ENCODE peak calls at places on chromosomes 12 and 14, in seven cellular contexts. P, E, D, G, U, W and R are unnamed samples.

GRCh38 chr12:66678640-66679268 is at the start of gene GRIP1:
- DNase-seq in P (no peak), E (no peak), D (no peak), G (no peak), U (no peak), W (no peak), R (no peak)

GRCh38 chr12:67355428-67356385 is 86.5 kb downstream of the CAND1 start:
- DNase-seq in P (no peak), E (no peak), D (no peak), G (no peak), U (no peak), W (no peak), R (peak)

GRCh38 chr12:89710873-89711179 is 2.2 kb upstream of the ATP2B1 start:
- DNase-seq in P (no peak), E (no peak), D (no peak), G (no peak), U (no peak), W (no peak), R (no peak)

GRCh38 chr14:100408350-100409015 is 85.3 kb downstream of the SLC25A47 start:
- DNase-seq in P (no peak), E (no peak), D (no peak), G (peak), U (no peak), W (peak), R (peak)

GRCh38 chr12:72264548-72265175 is 7.5 kb upstream of the TRHDE start:
- DNase-seq in P (no peak), E (no peak), D (no peak), G (no peak), U (no peak), W (no peak), R (no peak)

GRCh38 chr12:15966426-15966825 is 55.3 kb downstream of the DERA start:
- DNase-seq in P (no peak), E (no peak), D (no peak), G (no peak), U (no peak), W (no peak), R (no peak)

GRCh38 chr12:16165506-16165905 is 112.0 kb downstream of the SLC15A5 start:
- DNase-seq in P (peak), E (no peak), D (peak), G (peak), U (peak), W (peak), R (no peak)

GRCh38 chr12:23803547-23803946 is 145.9 kb downstream of the SOX5 start:
- DNase-seq in P (no peak), E (no peak), D (no peak), G (no peak), U (no peak), W (no peak), R (no peak)

GRCh38 chr12:27331299-27331926 is 1.2 kb upstream of the BMAL2 start:
- DNase-seq in P (no peak), E (peak), D (no peak), G (no peak), U (no peak), W (peak), R (peak)

GRCh38 chr14:89252887-89253532 is 164.0 kb downstream of the FOXN3 start:
- DNase-seq in P (peak), E (no peak), D (no peak), G (no peak), U (no peak), W (no peak), R (no peak)

GRCh38 chr12:97275261-97276197 is 187.1 kb upstream of the RMST start:
- DNase-seq in P (no peak), E (no peak), D (peak), G (no peak), U (no peak), W (no peak), R (no peak)

GRCh38 chr12:103128862-103129501 is 171.5 kb downstream of the ASCL1 start:
- DNase-seq in P (no peak), E (no peak), D (no peak), G (no peak), U (no peak), W (no peak), R (no peak)

DNA sequence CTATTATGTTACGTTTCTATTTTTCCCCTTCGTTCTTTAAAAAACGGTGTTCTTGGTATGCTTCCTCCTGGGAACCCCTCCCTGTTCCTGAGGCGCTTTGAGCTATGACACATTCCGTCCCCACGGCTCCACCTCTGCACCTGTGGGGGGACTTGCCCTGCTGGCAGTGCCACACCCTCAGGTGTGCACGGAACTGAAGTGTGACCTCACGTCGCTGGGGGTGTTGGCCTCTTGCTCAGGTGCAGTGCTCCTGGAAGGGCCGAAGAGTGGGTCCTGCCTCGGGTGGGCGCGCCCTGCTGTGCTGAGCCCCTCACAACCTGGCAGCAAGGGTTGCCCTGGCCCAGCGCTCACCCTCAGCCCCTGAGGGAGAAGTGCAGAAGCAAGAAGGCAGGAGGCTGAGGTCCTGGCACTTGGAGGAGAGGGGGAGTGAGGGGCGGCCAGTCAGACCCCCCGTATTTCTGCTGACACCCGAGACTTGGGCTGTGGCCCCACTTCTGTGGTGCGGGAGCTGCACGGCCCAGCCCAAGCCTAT is 4.9 kb downstream of the AMN start:
- DNase-seq in P (no peak), E (no peak), D (no peak), G (peak), U (peak), W (no peak), R (no peak)
- TF ChIP-seq POLR2A in P (no peak), E (no peak), D (no peak), G (peak), U (no peak), W (no peak), R (no peak)

DNA sequence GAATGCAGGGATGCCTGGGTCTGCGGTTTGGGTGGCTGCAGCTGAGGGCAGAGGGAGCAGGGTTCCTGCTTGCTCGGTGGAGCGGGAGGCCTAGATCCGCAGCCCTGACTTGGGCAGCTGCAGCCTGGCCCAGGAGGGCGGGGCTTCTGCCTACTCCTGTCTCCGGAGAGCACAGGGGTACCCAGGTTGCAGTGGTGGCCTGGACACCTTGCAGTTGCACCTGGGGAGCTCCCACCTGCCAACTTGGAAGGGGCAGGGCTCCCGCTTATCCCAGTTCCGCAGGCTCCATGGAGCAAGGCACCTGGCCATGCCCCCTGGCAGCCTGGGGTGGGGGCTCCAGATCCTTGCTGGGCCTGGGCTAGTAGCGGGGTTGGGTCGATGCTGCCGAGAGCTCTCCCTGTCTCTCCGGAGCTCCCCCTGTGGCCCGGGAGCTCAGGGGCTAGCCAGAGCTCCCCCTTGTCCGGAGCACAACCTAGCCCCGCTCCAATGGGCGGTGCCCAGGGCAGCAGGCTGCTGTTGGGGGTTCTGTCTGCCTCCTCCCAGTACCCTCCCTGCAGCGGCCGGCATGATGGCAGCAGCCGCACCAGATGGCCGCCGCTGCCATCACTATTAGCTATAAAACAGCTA is 136.4 kb downstream of the PTPRR start:
- DNase-seq in P (no peak), E (no peak), D (no peak), G (no peak), U (no peak), W (no peak), R (no peak)
- TF ChIP-seq POLR2A in P (no peak), E (no peak), D (no peak), G (no peak), U (no peak), W (no peak), R (no peak)

GRCh38 chr12:57766464-57767311 is at the start of gene CYP27B1:
- DNase-seq in P (no peak), E (no peak), D (no peak), G (peak), U (no peak), W (no peak), R (no peak)
- TF ChIP-seq POLR2A in P (no peak), E (no peak), D (no peak), G (no peak), U (no peak), W (no peak), R (no peak)

GRCh38 chr12:128823916-128824839 is at the start of gene SLC15A4:
- DNase-seq in P (peak), E (peak), D (peak), G (peak), U (peak), W (peak), R (peak)
- TF ChIP-seq POLR2A in P (peak), E (peak), D (peak), G (peak), U (no peak), W (peak), R (peak)

DNA sequence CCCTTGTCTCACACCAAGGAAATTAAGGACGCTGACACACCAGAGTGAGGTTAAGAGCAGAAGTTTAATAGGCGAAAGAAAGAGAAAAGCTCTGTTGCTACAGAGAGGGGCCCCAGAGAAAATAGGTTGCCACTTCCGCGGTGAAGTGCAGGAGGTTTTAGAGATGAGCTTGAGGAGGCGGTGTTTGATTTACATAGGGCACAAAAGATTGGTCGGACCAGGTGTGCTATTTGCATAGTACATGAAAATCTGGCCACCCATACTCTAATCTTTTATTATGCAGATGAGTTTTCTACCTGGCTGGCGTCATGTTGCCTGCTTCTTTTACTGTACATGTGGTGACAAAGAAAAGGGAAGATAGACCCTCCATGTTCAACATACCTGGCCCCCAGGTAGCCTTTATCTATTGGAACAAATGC is 23.3 kb upstream of the MYF6 start:
- DNase-seq in P (no peak), E (no peak), D (no peak), G (no peak), U (no peak), W (no peak), R (no peak)
- TF ChIP-seq POLR2A in P (no peak), E (no peak), D (no peak), G (no peak), U (no peak), W (no peak), R (no peak)

GRCh38 chr12:109455706-109456105 is 21.4 kb downstream of the KCTD10 start:
- DNase-seq in P (no peak), E (no peak), D (no peak), G (no peak), U (no peak), W (no peak), R (no peak)
- TF ChIP-seq POLR2A in P (no peak), E (no peak), D (no peak), G (no peak), U (no peak), W (no peak), R (no peak)

DNA sequence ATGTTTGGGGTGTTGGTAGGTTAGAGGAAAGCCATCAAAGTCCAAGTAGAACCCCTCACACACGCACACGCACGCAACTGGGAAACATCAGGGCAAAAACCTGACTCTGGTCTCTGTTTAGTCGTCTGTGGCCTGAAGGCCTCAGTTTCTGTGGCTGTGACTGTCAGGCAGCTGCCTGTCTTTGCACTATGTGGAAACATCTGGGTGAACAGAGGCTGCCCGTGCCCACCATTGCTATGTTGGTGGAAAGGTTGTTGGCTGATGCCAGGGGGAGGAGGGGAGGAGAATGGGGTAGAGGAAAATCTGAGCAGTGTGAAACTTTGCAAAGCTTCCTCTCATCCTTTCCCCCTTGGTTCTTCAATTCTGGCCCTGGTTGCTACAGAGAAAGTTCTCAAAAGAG is 7.4 kb downstream of the HOXC10 start:
- DNase-seq in P (no peak), E (no peak), D (no peak), G (no peak), U (no peak), W (no peak), R (no peak)
- TF ChIP-seq POLR2A in P (no peak), E (no peak), D (no peak), G (no peak), U (no peak), W (no peak), R (no peak)

GRCh38 chr12:56450241-56450640 is 1.0 kb upstream of the TIMELESS start:
- DNase-seq in P (no peak), E (no peak), D (no peak), G (no peak), U (no peak), W (no peak), R (no peak)

GRCh38 chr12:56449622-56449984 is 377 bp upstream of the TIMELESS start:
- DNase-seq in P (no peak), E (no peak), D (no peak), G (no peak), U (no peak), W (peak), R (no peak)

GRCh38 chr12:56454557-56454956 is at the start of gene MIP:
- DNase-seq in P (no peak), E (no peak), D (no peak), G (no peak), U (no peak), W (no peak), R (no peak)

GRCh38 chr12:56451147-56451546 is 1.9 kb upstream of the TIMELESS start:
- DNase-seq in P (no peak), E (no peak), D (no peak), G (no peak), U (no peak), W (no peak), R (no peak)

DNA sequence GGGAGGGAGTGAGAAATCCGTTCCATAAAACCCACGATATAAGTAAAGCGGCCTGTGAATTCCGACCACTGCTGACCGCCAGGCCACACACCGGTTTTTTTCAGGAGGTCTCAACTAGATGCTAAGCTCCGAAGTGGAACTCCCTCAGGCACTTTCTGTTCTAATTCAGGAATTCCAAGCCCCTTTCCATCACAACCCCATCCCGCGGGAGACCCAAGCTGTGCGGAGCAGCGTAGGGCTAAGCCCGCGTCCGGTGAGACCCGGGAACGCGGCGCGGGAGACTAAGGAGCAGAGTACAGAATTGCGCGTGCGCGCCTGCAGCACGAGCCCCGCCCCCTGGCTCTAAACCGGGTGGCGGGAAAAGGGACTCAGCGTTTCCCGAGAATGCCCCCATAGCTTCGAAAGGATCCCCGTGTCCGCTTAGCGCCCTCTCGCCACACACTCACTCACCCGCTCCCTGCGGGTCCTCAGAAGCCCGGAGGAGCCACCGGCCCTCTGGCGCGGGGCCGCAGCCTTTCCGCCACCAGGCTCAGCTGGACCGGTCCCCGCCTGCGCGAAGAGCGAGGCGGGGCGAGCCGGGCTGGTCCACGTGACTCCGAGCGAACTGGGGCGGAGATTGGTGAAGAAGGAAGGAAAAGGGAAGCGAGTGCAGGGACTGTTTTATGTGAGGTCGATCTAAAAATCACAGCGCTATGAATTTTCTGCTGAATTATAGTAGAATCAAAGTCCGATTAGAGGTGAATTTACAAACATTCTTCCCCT is at the start of gene TIMELESS:
- DNase-seq in P (peak), E (peak), D (peak), G (peak), U (peak), W (peak), R (peak)
- TF ChIP-seq POLR2A in P (peak), E (peak), D (no peak), G (peak), U (no peak), W (peak), R (peak)

DNA sequence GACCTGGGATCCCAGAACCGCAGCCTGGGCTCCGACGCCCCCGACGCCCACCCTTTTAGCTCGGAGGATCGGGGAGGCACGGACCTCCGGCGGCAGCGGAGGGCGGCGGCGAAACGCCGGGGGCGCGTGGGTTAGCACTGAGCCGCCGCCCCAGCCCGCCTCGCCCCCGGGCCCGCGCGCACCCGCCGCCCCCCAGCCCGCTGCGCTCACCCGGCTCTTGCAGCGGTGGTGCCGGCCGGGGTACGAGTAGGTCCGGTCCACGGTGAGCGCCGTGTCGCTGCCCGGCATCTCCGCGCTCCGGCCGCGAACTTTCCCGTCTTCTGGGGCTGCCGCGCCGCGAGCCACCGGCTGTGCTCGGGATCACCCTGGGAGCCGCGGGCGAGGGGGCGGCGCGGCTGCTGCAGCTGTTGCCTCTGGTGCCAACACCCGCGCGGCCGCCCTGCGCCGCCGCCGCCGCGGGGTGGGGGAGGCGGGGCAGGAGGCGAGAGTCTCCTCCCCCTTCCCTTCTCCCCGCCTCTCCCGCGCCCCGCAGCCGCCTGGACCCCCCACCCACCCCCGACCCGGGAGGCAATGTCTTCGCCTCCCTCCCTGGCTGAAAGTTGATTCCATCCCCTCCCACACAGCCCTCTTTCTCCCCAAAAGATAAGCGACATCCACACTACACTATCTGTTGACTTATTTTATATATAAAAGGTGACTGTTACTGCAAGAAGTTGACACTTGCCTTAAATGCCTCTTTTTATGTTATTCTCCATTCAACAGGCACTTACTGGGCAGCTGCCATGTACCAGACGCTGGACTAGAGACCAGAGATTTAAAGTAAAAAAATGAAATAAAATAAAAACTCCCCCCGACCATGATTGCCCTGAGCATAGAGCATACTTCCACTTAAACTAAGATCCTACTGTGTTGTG is at the start of gene TMCC3:
- DNase-seq in P (peak), E (peak), D (peak), G (peak), U (no peak), W (peak), R (no peak)
- TF ChIP-seq POLR2A in P (peak), E (no peak), D (peak), G (peak), U (no peak), W (no peak), R (no peak)